ENCODE peak calls at places on chromosomes 6 and 20, in nine cellular contexts. One of them, this sample, is unnamed.

GRCh38 chr6:148747493-148748160 is 797 bp downstream of the UST start:
- DNase-seq in DMS 273 treated with DMSO at 0.1 percent for 48 hours: no peak
- DNase-seq in activated CD4-positive, alpha-beta T cell treated with anti-CD3 and anti-CD28 coated beads for 48 hours: peak; percentile 50
- DNase-seq in ACHN: peak; percentile 29
- DNase-seq in endothelial cell: peak; percentile 61
- DNase-seq in fibroblast of pulmonary artery: peak; percentile 28
- DNase-seq in T-cell: peak; percentile 43
- DNase-seq in adrenal gland: peak; percentile 59
- DNase-seq in kidney: peak; percentile 86
- DNase-seq in this sample: no peak

GRCh38 chr20:35467339-35468224 is 12.2 kb downstream of the CEP250 start:
- DNase-seq in DMS 273 treated with DMSO at 0.1 percent for 48 hours: no peak
- DNase-seq in activated CD4-positive, alpha-beta T cell treated with anti-CD3 and anti-CD28 coated beads for 48 hours: no peak
- DNase-seq in ACHN: no peak
- DNase-seq in endothelial cell: no peak
- DNase-seq in fibroblast of pulmonary artery: peak; percentile 54
- DNase-seq in T-cell: no peak
- DNase-seq in adrenal gland: peak; percentile 62
- DNase-seq in kidney: no peak
- DNase-seq in this sample: peak; percentile 49

GRCh38 chr6:33854572-33855030 is 50.8 kb upstream of the MLN start:
- DNase-seq in DMS 273 treated with DMSO at 0.1 percent for 48 hours: peak; percentile 55
- DNase-seq in activated CD4-positive, alpha-beta T cell treated with anti-CD3 and anti-CD28 coated beads for 48 hours: no peak
- DNase-seq in ACHN: peak; percentile 40
- DNase-seq in endothelial cell: no peak
- DNase-seq in fibroblast of pulmonary artery: no peak
- DNase-seq in T-cell: no peak
- DNase-seq in adrenal gland: no peak
- DNase-seq in kidney: peak; percentile 43
- DNase-seq in this sample: no peak

GRCh38 chr6:162942860-162943259 is 215.1 kb downstream of the PACRG start:
- DNase-seq in DMS 273 treated with DMSO at 0.1 percent for 48 hours: no peak
- DNase-seq in activated CD4-positive, alpha-beta T cell treated with anti-CD3 and anti-CD28 coated beads for 48 hours: no peak
- DNase-seq in ACHN: no peak
- DNase-seq in endothelial cell: no peak
- DNase-seq in fibroblast of pulmonary artery: peak; percentile 70
- DNase-seq in T-cell: no peak
- DNase-seq in adrenal gland: no peak
- DNase-seq in kidney: no peak
- DNase-seq in this sample: no peak

GRCh38 chr6:124888581-124889371 is 73.5 kb upstream of the RNF217 start:
- DNase-seq in DMS 273 treated with DMSO at 0.1 percent for 48 hours: no peak
- DNase-seq in activated CD4-positive, alpha-beta T cell treated with anti-CD3 and anti-CD28 coated beads for 48 hours: no peak
- DNase-seq in ACHN: peak; percentile 35
- DNase-seq in endothelial cell: no peak
- DNase-seq in fibroblast of pulmonary artery: peak; percentile 6
- DNase-seq in T-cell: no peak
- DNase-seq in adrenal gland: no peak
- DNase-seq in kidney: no peak
- DNase-seq in this sample: no peak

GRCh38 chr6:99432877-99433276 is 7.8 kb upstream of the PNISR start:
- DNase-seq in DMS 273 treated with DMSO at 0.1 percent for 48 hours: no peak
- DNase-seq in activated CD4-positive, alpha-beta T cell treated with anti-CD3 and anti-CD28 coated beads for 48 hours: no peak
- DNase-seq in ACHN: peak; percentile 70
- DNase-seq in endothelial cell: no peak
- DNase-seq in fibroblast of pulmonary artery: no peak
- DNase-seq in T-cell: no peak
- DNase-seq in adrenal gland: no peak
- DNase-seq in kidney: no peak
- DNase-seq in this sample: no peak

GRCh38 chr20:14853079-14853478 is 515.7 kb upstream of the FLRT3 start:
- DNase-seq in DMS 273 treated with DMSO at 0.1 percent for 48 hours: no peak
- DNase-seq in activated CD4-positive, alpha-beta T cell treated with anti-CD3 and anti-CD28 coated beads for 48 hours: no peak
- DNase-seq in ACHN: no peak
- DNase-seq in endothelial cell: no peak
- DNase-seq in fibroblast of pulmonary artery: no peak
- DNase-seq in T-cell: no peak
- DNase-seq in adrenal gland: no peak
- DNase-seq in kidney: no peak
- DNase-seq in this sample: no peak

GRCh38 chr6:154937306-154938244 is 57.5 kb upstream of the TIAM2 start:
- DNase-seq in DMS 273 treated with DMSO at 0.1 percent for 48 hours: no peak
- DNase-seq in activated CD4-positive, alpha-beta T cell treated with anti-CD3 and anti-CD28 coated beads for 48 hours: no peak
- DNase-seq in ACHN: no peak
- DNase-seq in endothelial cell: no peak
- DNase-seq in fibroblast of pulmonary artery: no peak
- DNase-seq in T-cell: no peak
- DNase-seq in adrenal gland: no peak
- DNase-seq in kidney: no peak
- DNase-seq in this sample: no peak

GRCh38 chr20:32153156-32153665 is 43.7 kb downstream of the TM9SF4 start:
- DNase-seq in DMS 273 treated with DMSO at 0.1 percent for 48 hours: no peak
- DNase-seq in activated CD4-positive, alpha-beta T cell treated with anti-CD3 and anti-CD28 coated beads for 48 hours: no peak
- DNase-seq in ACHN: no peak
- DNase-seq in endothelial cell: no peak
- DNase-seq in fibroblast of pulmonary artery: no peak
- DNase-seq in T-cell: no peak
- DNase-seq in adrenal gland: no peak
- DNase-seq in kidney: no peak
- DNase-seq in this sample: no peak

GRCh38 chr6:64254558-64254957 is 619.0 kb downstream of the PHF3 start:
- DNase-seq in DMS 273 treated with DMSO at 0.1 percent for 48 hours: no peak
- DNase-seq in activated CD4-positive, alpha-beta T cell treated with anti-CD3 and anti-CD28 coated beads for 48 hours: no peak
- DNase-seq in ACHN: no peak
- DNase-seq in endothelial cell: no peak
- DNase-seq in fibroblast of pulmonary artery: no peak
- DNase-seq in T-cell: no peak
- DNase-seq in adrenal gland: no peak
- DNase-seq in kidney: no peak
- DNase-seq in this sample: no peak

GRCh38 chr6:162181741-162182401 is 545.7 kb downstream of the PRKN start:
- DNase-seq in DMS 273 treated with DMSO at 0.1 percent for 48 hours: no peak
- DNase-seq in activated CD4-positive, alpha-beta T cell treated with anti-CD3 and anti-CD28 coated beads for 48 hours: no peak
- DNase-seq in ACHN: no peak
- DNase-seq in endothelial cell: no peak
- DNase-seq in fibroblast of pulmonary artery: peak; percentile 13
- DNase-seq in T-cell: no peak
- DNase-seq in adrenal gland: no peak
- DNase-seq in kidney: no peak
- DNase-seq in this sample: no peak

GRCh38 chr6:136508701-136509387 is 41.4 kb downstream of the MAP7 start:
- DNase-seq in DMS 273 treated with DMSO at 0.1 percent for 48 hours: no peak
- DNase-seq in activated CD4-positive, alpha-beta T cell treated with anti-CD3 and anti-CD28 coated beads for 48 hours: no peak
- DNase-seq in ACHN: no peak
- DNase-seq in endothelial cell: no peak
- DNase-seq in fibroblast of pulmonary artery: no peak
- DNase-seq in T-cell: no peak
- DNase-seq in adrenal gland: no peak
- DNase-seq in kidney: no peak
- DNase-seq in this sample: no peak

GRCh38 chr20:38304845-38305447 is 990 bp downstream of the BPI start:
- DNase-seq in DMS 273 treated with DMSO at 0.1 percent for 48 hours: no peak
- DNase-seq in activated CD4-positive, alpha-beta T cell treated with anti-CD3 and anti-CD28 coated beads for 48 hours: peak; percentile 56
- DNase-seq in ACHN: peak; percentile 15
- DNase-seq in endothelial cell: peak; percentile 56
- DNase-seq in fibroblast of pulmonary artery: peak; percentile 58
- DNase-seq in T-cell: no peak
- DNase-seq in adrenal gland: peak; percentile 24
- DNase-seq in kidney: no peak
- DNase-seq in this sample: peak; percentile 50

GRCh38 chr6:152136449-152136825 is 329.0 kb downstream of the ESR1 start:
- DNase-seq in DMS 273 treated with DMSO at 0.1 percent for 48 hours: no peak
- DNase-seq in activated CD4-positive, alpha-beta T cell treated with anti-CD3 and anti-CD28 coated beads for 48 hours: no peak
- DNase-seq in ACHN: no peak
- DNase-seq in endothelial cell: no peak
- DNase-seq in fibroblast of pulmonary artery: no peak
- DNase-seq in T-cell: no peak
- DNase-seq in adrenal gland: peak; percentile 29
- DNase-seq in kidney: no peak
- DNase-seq in this sample: no peak

GRCh38 chr6:152380993-152381898 is 255.9 kb downstream of the SYNE1 start:
- DNase-seq in DMS 273 treated with DMSO at 0.1 percent for 48 hours: no peak
- DNase-seq in activated CD4-positive, alpha-beta T cell treated with anti-CD3 and anti-CD28 coated beads for 48 hours: no peak
- DNase-seq in ACHN: peak; percentile 96
- DNase-seq in endothelial cell: peak; percentile 11
- DNase-seq in fibroblast of pulmonary artery: peak; percentile 96
- DNase-seq in T-cell: no peak
- DNase-seq in adrenal gland: peak; percentile 86
- DNase-seq in kidney: peak; percentile 93
- DNase-seq in this sample: peak; percentile 7

GRCh38 chr6:116447496-116448011 is 13.6 kb upstream of the CALHM6 start:
- DNase-seq in DMS 273 treated with DMSO at 0.1 percent for 48 hours: no peak
- DNase-seq in activated CD4-positive, alpha-beta T cell treated with anti-CD3 and anti-CD28 coated beads for 48 hours: no peak
- DNase-seq in ACHN: peak; percentile 41
- DNase-seq in endothelial cell: no peak
- DNase-seq in fibroblast of pulmonary artery: peak; percentile 99
- DNase-seq in T-cell: no peak
- DNase-seq in adrenal gland: no peak
- DNase-seq in kidney: no peak
- DNase-seq in this sample: peak; percentile 17

GRCh38 chr6:27479319-27480182 is 6.6 kb upstream of the ZNF184 start:
- DNase-seq in DMS 273 treated with DMSO at 0.1 percent for 48 hours: peak; percentile 72
- DNase-seq in activated CD4-positive, alpha-beta T cell treated with anti-CD3 and anti-CD28 coated beads for 48 hours: peak; percentile 91
- DNase-seq in ACHN: peak; percentile 84
- DNase-seq in endothelial cell: peak; percentile 83
- DNase-seq in fibroblast of pulmonary artery: peak; percentile 96
- DNase-seq in T-cell: peak; percentile 75
- DNase-seq in adrenal gland: peak; percentile 67
- DNase-seq in kidney: peak; percentile 90
- DNase-seq in this sample: peak; percentile 50

GRCh38 chr6:100404051-100404450 is 60.7 kb downstream of the SIM1 start:
- DNase-seq in DMS 273 treated with DMSO at 0.1 percent for 48 hours: no peak
- DNase-seq in activated CD4-positive, alpha-beta T cell treated with anti-CD3 and anti-CD28 coated beads for 48 hours: no peak
- DNase-seq in ACHN: no peak
- DNase-seq in endothelial cell: no peak
- DNase-seq in fibroblast of pulmonary artery: no peak
- DNase-seq in T-cell: no peak
- DNase-seq in adrenal gland: no peak
- DNase-seq in kidney: no peak
- DNase-seq in this sample: no peak

GRCh38 chr6:11771473-11772048 is 7.0 kb downstream of the ADTRP start:
- DNase-seq in DMS 273 treated with DMSO at 0.1 percent for 48 hours: no peak
- DNase-seq in activated CD4-positive, alpha-beta T cell treated with anti-CD3 and anti-CD28 coated beads for 48 hours: no peak
- DNase-seq in ACHN: peak; percentile 25
- DNase-seq in endothelial cell: no peak
- DNase-seq in fibroblast of pulmonary artery: no peak
- DNase-seq in T-cell: no peak
- DNase-seq in adrenal gland: no peak
- DNase-seq in kidney: no peak
- DNase-seq in this sample: peak; percentile 24